ENCODE peak calls at places on chromosome 20, in nine cellular contexts. F, R, P, E, J, W, I, Y and U are unnamed samples.

GRCh38 chr20:12166053-12166717 is 248.5 kb downstream of the BTBD3 start:
- DNase-seq in F (peak), R (peak), P (peak), E (peak), J (no peak), W (peak), I (no peak), Y (no peak), U (no peak)

GRCh38 chr20:59184880-59185447 is 21.3 kb downstream of the ZNF831 start:
- DNase-seq in F (no peak), R (no peak), P (no peak), E (no peak), J (no peak), W (no peak), I (no peak), Y (no peak), U (no peak)

GRCh38 chr20:63740070-63740500 is 509 bp downstream of the SLC2A4RG start:
- DNase-seq in F (peak), R (no peak), P (peak), E (no peak), J (no peak), W (peak), I (no peak), Y (peak), U (peak)

GRCh38 chr20:23340524-23340923 is 10.1 kb upstream of the NXT1 start:
- DNase-seq in F (peak), R (peak), P (peak), E (no peak), J (peak), W (peak), I (peak), Y (no peak), U (peak)

GRCh38 chr20:22688485-22688884 is 104.1 kb upstream of the FOXA2 start:
- DNase-seq in F (peak), R (no peak), P (no peak), E (no peak), J (no peak), W (peak), I (no peak), Y (no peak), U (no peak)

GRCh38 chr20:33273117-33273851 is 9.7 kb upstream of the BPIFB1 start:
- DNase-seq in F (no peak), R (no peak), P (no peak), E (no peak), J (no peak), W (no peak), I (no peak), Y (no peak), U (no peak)

GRCh38 chr20:51011479-51011878 is 11.4 kb downstream of the KCNG1 start:
- DNase-seq in F (no peak), R (no peak), P (no peak), E (no peak), J (no peak), W (no peak), I (no peak), Y (no peak), U (no peak)

GRCh38 chr20:51458751-51459439 is 83.6 kb downstream of the NFATC2 start:
- DNase-seq in F (no peak), R (no peak), P (no peak), E (no peak), J (no peak), W (no peak), I (no peak), Y (no peak), U (no peak)

GRCh38 chr20:6708010-6708409 is 59.5 kb upstream of the BMP2 start:
- DNase-seq in F (peak), R (peak), P (peak), E (no peak), J (no peak), W (peak), I (no peak), Y (peak), U (no peak)

GRCh38 chr20:40414843-40415615 is 274.0 kb downstream of the MAFB start:
- DNase-seq in F (peak), R (no peak), P (no peak), E (no peak), J (no peak), W (no peak), I (no peak), Y (no peak), U (peak)

GRCh38 chr20:33499347-33499746 is 9.5 kb downstream of the CBFA2T2 start:
- DNase-seq in F (no peak), R (no peak), P (no peak), E (no peak), J (no peak), W (no peak), I (no peak), Y (no peak), U (no peak)

GRCh38 chr20:38286586-38287502 is 17.1 kb upstream of the BPI start:
- DNase-seq in F (no peak), R (no peak), P (no peak), E (no peak), J (peak), W (peak), I (no peak), Y (no peak), U (no peak)

GRCh38 chr20:47925603-47926002 is 140.3 kb upstream of the SULF2 start:
- DNase-seq in F (peak), R (no peak), P (no peak), E (no peak), J (no peak), W (no peak), I (no peak), Y (no peak), U (no peak)

GRCh38 chr20:57579898-57580447 is 19.1 kb downstream of the PCK1 start:
- DNase-seq in F (no peak), R (no peak), P (no peak), E (no peak), J (no peak), W (no peak), I (no peak), Y (no peak), U (no peak)

GRCh38 chr20:3239867-3240775 is 1.1 kb upstream of the SLC4A11 start:
- DNase-seq in F (peak), R (no peak), P (peak), E (no peak), J (no peak), W (peak), I (no peak), Y (no peak), U (no peak)

GRCh38 chr20:19254956-19255355 is 42.5 kb downstream of the SLC24A3 start:
- DNase-seq in F (no peak), R (no peak), P (peak), E (no peak), J (no peak), W (peak), I (no peak), Y (no peak), U (no peak)
- TF ChIP-seq CTCF in F (no peak), R (no peak), P (no peak), E (no peak), J (no peak), W (no peak), I (no peak), Y (no peak), U (no peak)

GRCh38 chr20:45114465-45115385 is at the start of gene WFDC5:
- DNase-seq in F (peak), R (peak), P (no peak), E (no peak), J (no peak), W (no peak), I (no peak), Y (no peak), U (no peak)

GRCh38 chr20:45115386-45115774 is 406 bp upstream of the WFDC5 start:
- DNase-seq in F (no peak), R (peak), P (no peak), E (no peak), J (no peak), W (no peak), I (no peak), Y (no peak), U (no peak)

GRCh38 chr20:45113865-45114264 is 1.1 kb downstream of the WFDC5 start:
- DNase-seq in F (no peak), R (peak), P (no peak), E (no peak), J (no peak), W (no peak), I (no peak), Y (no peak), U (no peak)

GRCh38 chr20:45117581-45117980 is 2.6 kb upstream of the WFDC5 start:
- DNase-seq in F (no peak), R (peak), P (no peak), E (no peak), J (no peak), W (no peak), I (no peak), Y (no peak), U (no peak)

GRCh38 chr20:45115829-45116228 is 855 bp upstream of the WFDC5 start:
- DNase-seq in F (no peak), R (no peak), P (no peak), E (no peak), J (no peak), W (no peak), I (no peak), Y (no peak), U (no peak)
- TF ChIP-seq CTCF in F (no peak), R (no peak), P (no peak), E (no peak), J (no peak), W (no peak), I (no peak), Y (no peak), U (no peak)

DNA sequence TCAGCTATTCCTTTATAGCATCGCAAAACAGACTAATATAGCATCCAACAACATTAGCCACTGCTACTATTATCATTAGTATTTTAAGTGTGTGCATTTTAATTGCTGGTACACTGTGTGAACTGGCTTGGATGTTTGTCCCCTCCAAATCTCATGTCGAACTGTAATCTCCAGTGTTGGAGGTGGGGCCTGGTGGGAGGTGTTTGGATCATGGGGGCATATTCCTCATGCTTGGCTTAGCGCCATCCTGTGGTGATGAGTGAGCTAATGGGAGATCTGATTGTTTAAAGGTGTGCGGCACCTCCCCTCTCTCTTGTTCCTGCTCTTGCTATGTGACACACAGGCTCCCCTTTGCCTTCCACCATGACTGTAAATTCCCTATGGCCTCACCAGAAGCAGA is 12.4 kb upstream of the OSER1 start:
- DNase-seq in F (no peak), R (no peak), P (no peak), E (no peak), J (no peak), W (no peak), I (peak), Y (no peak), U (no peak)
- TF ChIP-seq CTCF in F (no peak), R (no peak), P (no peak), E (no peak), J (no peak), W (peak), I (peak), Y (no peak), U (no peak)

GRCh38 chr20:35743693-35744491 is 1.8 kb upstream of the RBM39 start:
- DNase-seq in F (no peak), R (no peak), P (no peak), E (no peak), J (no peak), W (peak), I (no peak), Y (peak), U (no peak)

GRCh38 chr20:35741892-35742740 is at the start of gene RBM39:
- DNase-seq in F (peak), R (peak), P (peak), E (peak), J (peak), W (peak), I (peak), Y (peak), U (peak)

GRCh38 chr20:35739294-35740163 is 2.5 kb downstream of the RBM39 start:
- DNase-seq in F (peak), R (no peak), P (peak), E (no peak), J (no peak), W (peak), I (no peak), Y (no peak), U (no peak)

GRCh38 chr20:35738410-35739179 is 3.5 kb downstream of the RBM39 start:
- DNase-seq in F (no peak), R (no peak), P (no peak), E (no peak), J (no peak), W (no peak), I (no peak), Y (no peak), U (no peak)

DNA sequence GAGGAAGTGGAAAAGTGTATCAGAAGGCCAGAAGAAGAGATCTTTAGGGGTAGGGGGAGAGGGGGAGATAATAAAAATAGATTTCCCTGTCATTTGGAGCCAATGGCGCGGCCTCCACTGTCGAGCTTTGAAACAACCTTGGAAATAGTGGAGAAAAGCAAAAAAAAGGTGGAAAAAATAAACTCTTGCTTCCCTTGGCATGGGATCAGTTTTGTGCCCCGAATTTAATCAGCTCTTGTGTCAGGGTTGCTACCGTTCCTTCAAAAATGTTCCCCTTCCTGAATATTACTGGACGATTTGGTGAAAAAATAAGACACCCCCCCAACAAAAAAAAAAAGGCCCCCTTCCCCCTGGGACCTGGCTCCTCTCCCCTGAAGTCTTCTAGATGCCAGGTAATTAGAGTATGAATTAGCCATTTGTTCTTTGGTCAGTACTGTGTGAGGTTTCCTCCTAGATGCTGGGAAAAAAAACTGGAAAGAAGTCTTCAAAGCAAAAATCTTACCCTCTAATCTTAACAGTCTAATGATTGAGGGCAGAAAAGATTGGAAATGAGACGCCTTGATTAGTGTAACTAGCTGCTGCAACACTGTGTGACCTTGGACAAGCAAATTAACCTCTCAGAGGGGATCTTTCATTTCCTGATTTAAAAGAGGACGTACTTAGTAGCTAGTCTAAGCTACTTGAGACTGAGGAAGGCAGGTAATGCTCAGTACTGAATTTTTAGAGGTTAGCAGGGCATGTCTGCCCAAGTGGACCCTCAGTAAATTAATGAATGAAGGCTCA is 872 bp upstream of the RBM39 start:
- DNase-seq in F (no peak), R (no peak), P (no peak), E (no peak), J (no peak), W (peak), I (no peak), Y (no peak), U (no peak)
- TF ChIP-seq CTCF in F (no peak), R (no peak), P (no peak), E (no peak), J (peak), W (no peak), I (no peak), Y (no peak), U (no peak)

GRCh38 chr20:46021361-46022359 is 7.4 kb upstream of the SLC12A5 start:
- DNase-seq in F (peak), R (no peak), P (no peak), E (no peak), J (peak), W (no peak), I (no peak), Y (no peak), U (no peak)
- TF ChIP-seq CTCF in F (no peak), R (no peak), P (no peak), E (no peak), J (no peak), W (no peak), I (no peak), Y (no peak), U (no peak)

DNA sequence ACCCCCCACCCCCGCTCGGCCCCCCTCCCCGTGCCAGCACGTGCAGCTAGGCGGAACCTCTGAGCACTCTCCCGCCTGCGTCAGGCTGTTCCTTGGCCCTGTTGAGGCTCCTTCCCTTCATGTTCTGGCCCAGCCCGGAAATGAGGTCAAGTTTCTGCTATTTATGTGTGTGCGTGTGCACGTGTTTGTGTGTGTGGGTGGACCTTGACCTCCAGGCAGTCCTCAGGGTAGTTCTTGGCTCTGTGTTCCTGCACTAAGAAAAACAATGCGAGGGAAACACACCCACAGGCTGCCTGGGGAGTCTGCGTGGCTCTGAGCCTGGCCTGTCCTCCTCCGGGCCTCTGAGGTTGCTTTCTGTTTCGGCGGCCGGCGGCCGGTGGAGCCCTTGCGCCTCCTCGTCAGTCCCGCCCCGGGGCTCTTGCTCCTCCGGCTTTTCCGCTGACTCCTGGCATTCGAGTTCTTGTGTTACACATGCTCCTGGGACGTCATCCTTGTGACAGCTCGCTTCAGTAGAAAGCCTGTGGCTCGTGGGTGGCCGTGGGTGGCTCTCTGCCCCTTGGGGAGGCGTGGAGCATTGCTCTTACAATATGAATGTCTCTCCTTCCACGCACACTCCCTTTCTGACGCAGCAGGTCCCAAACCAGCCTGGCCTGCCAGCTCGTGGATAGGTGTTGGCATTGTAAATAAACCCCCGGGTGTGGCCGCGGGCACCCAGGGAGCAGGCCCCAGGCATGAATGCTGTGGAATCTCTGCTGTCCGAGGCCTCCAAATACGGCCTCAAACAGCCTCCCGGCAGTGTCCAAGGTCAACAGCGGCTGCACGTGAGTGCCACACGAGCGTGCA is 10.0 kb downstream of the SLCO4A1 start:
- DNase-seq in F (peak), R (peak), P (peak), E (peak), J (peak), W (peak), I (peak), Y (peak), U (peak)
- TF ChIP-seq CTCF in F (no peak), R (no peak), P (no peak), E (peak), J (no peak), W (peak), I (no peak), Y (peak), U (no peak)

GRCh38 chr20:54111460-54111859 is 41.1 kb upstream of the BCAS1 start:
- DNase-seq in F (no peak), R (no peak), P (no peak), E (no peak), J (no peak), W (no peak), I (no peak), Y (no peak), U (no peak)
- TF ChIP-seq CTCF in F (no peak), R (no peak), P (no peak), E (no peak), J (no peak), W (no peak), I (no peak), Y (no peak), U (no peak)